ENCODE peak calls at places on chromosomes 2 and 18, in four cellular contexts. One of them, this sample, is unnamed.

GRCh38 chr18:68436485-68436884 is 278.4 kb downstream of the TMX3 start:
- DNase-seq in stimulated activated CD4-positive, alpha-beta T cell treated with anti-CD3 and anti-CD28 coated beads, TNF-alpha, amount 100 ng/mL, for 24 hours: no peak
- DNase-seq in MCF 10A: peak
- DNase-seq in cardiac fibroblast: peak
- DNase-seq in this sample: peak

GRCh38 chr18:57981629-57982028 is 62.4 kb upstream of the NEDD4L start:
- DNase-seq in MCF 10A: no peak
- DNase-seq in stimulated activated CD4-positive, alpha-beta T cell treated with anti-CD3 and anti-CD28 coated beads, TNF-alpha, amount 100 ng/mL, for 24 hours: no peak
- DNase-seq in cardiac fibroblast: no peak
- DNase-seq in this sample: no peak

GRCh38 chr18:23626451-23627279 is 36.0 kb downstream of the ANKRD29 start:
- DNase-seq in stimulated activated CD4-positive, alpha-beta T cell treated with anti-CD3 and anti-CD28 coated beads, TNF-alpha, amount 100 ng/mL, for 24 hours: no peak
- DNase-seq in cardiac fibroblast: peak
- DNase-seq in MCF 10A: peak
- DNase-seq in this sample: no peak

GRCh38 chr2:5368263-5368662 is 323.9 kb upstream of the SOX11 start:
- DNase-seq in stimulated activated CD4-positive, alpha-beta T cell treated with anti-CD3 and anti-CD28 coated beads, TNF-alpha, amount 100 ng/mL, for 24 hours: no peak
- DNase-seq in cardiac fibroblast: no peak
- DNase-seq in MCF 10A: no peak
- DNase-seq in this sample: no peak

GRCh38 chr2:198326431-198326830 is 522.0 kb downstream of the PLCL1 start:
- DNase-seq in cardiac fibroblast: no peak
- DNase-seq in stimulated activated CD4-positive, alpha-beta T cell treated with anti-CD3 and anti-CD28 coated beads, TNF-alpha, amount 100 ng/mL, for 24 hours: no peak
- DNase-seq in MCF 10A: no peak
- DNase-seq in this sample: no peak

GRCh38 chr2:136246086-136246669 is 128.2 kb upstream of the CXCR4 start:
- DNase-seq in stimulated activated CD4-positive, alpha-beta T cell treated with anti-CD3 and anti-CD28 coated beads, TNF-alpha, amount 100 ng/mL, for 24 hours: no peak
- DNase-seq in MCF 10A: peak
- DNase-seq in cardiac fibroblast: peak
- DNase-seq in this sample: no peak

GRCh38 chr2:70683455-70683854 is 84.5 kb downstream of the ADD2 start:
- DNase-seq in stimulated activated CD4-positive, alpha-beta T cell treated with anti-CD3 and anti-CD28 coated beads, TNF-alpha, amount 100 ng/mL, for 24 hours: no peak
- DNase-seq in cardiac fibroblast: no peak
- DNase-seq in MCF 10A: no peak
- DNase-seq in this sample: no peak

GRCh38 chr18:55337908-55338521 is 250.0 kb downstream of the TCF4 start:
- DNase-seq in MCF 10A: no peak
- DNase-seq in stimulated activated CD4-positive, alpha-beta T cell treated with anti-CD3 and anti-CD28 coated beads, TNF-alpha, amount 100 ng/mL, for 24 hours: no peak
- DNase-seq in cardiac fibroblast: peak
- DNase-seq in this sample: peak

GRCh38 chr2:73766349-73766748 is 13.6 kb downstream of the DUSP11 start:
- DNase-seq in stimulated activated CD4-positive, alpha-beta T cell treated with anti-CD3 and anti-CD28 coated beads, TNF-alpha, amount 100 ng/mL, for 24 hours: no peak
- DNase-seq in MCF 10A: no peak
- DNase-seq in cardiac fibroblast: no peak
- DNase-seq in this sample: no peak

GRCh38 chr2:74066491-74067203 is 81.1 kb downstream of the BOLA3 start:
- DNase-seq in cardiac fibroblast: no peak
- DNase-seq in stimulated activated CD4-positive, alpha-beta T cell treated with anti-CD3 and anti-CD28 coated beads, TNF-alpha, amount 100 ng/mL, for 24 hours: no peak
- DNase-seq in MCF 10A: no peak
- DNase-seq in this sample: no peak

GRCh38 chr18:1663879-1664705 is 759.4 kb downstream of the ADCYAP1 start:
- DNase-seq in cardiac fibroblast: peak
- DNase-seq in MCF 10A: peak
- DNase-seq in stimulated activated CD4-positive, alpha-beta T cell treated with anti-CD3 and anti-CD28 coated beads, TNF-alpha, amount 100 ng/mL, for 24 hours: peak
- DNase-seq in this sample: no peak

GRCh38 chr2:1645761-1646476 is 98.4 kb downstream of the PXDN start:
- DNase-seq in MCF 10A: no peak
- DNase-seq in cardiac fibroblast: no peak
- DNase-seq in stimulated activated CD4-positive, alpha-beta T cell treated with anti-CD3 and anti-CD28 coated beads, TNF-alpha, amount 100 ng/mL, for 24 hours: no peak
- DNase-seq in this sample: no peak

GRCh38 chr2:46098606-46099005 is 198.6 kb upstream of the EPAS1 start:
- DNase-seq in MCF 10A: peak
- DNase-seq in stimulated activated CD4-positive, alpha-beta T cell treated with anti-CD3 and anti-CD28 coated beads, TNF-alpha, amount 100 ng/mL, for 24 hours: no peak
- DNase-seq in cardiac fibroblast: peak
- DNase-seq in this sample: no peak

GRCh38 chr2:158923641-158924040 is 44.8 kb upstream of the TANC1 start:
- DNase-seq in MCF 10A: no peak
- DNase-seq in cardiac fibroblast: no peak
- DNase-seq in stimulated activated CD4-positive, alpha-beta T cell treated with anti-CD3 and anti-CD28 coated beads, TNF-alpha, amount 100 ng/mL, for 24 hours: no peak
- DNase-seq in this sample: no peak

GRCh38 chr2:36824281-36824680 is 127.8 kb downstream of the VIT start:
- DNase-seq in stimulated activated CD4-positive, alpha-beta T cell treated with anti-CD3 and anti-CD28 coated beads, TNF-alpha, amount 100 ng/mL, for 24 hours: no peak
- DNase-seq in MCF 10A: no peak
- DNase-seq in cardiac fibroblast: no peak
- DNase-seq in this sample: no peak

GRCh38 chr2:62349788-62350187 is 153.9 kb downstream of the B3GNT2 start:
- DNase-seq in cardiac fibroblast: no peak
- DNase-seq in MCF 10A: no peak
- DNase-seq in stimulated activated CD4-positive, alpha-beta T cell treated with anti-CD3 and anti-CD28 coated beads, TNF-alpha, amount 100 ng/mL, for 24 hours: no peak
- DNase-seq in this sample: no peak

GRCh38 chr2:33482518-33482917 is 6.1 kb downstream of the RASGRP3 start:
- DNase-seq in cardiac fibroblast: no peak
- DNase-seq in MCF 10A: no peak
- DNase-seq in stimulated activated CD4-positive, alpha-beta T cell treated with anti-CD3 and anti-CD28 coated beads, TNF-alpha, amount 100 ng/mL, for 24 hours: no peak
- DNase-seq in this sample: no peak

GRCh38 chr2:180707867-180708205 is 272.6 kb upstream of the UBE2E3 start:
- DNase-seq in cardiac fibroblast: peak
- DNase-seq in MCF 10A: peak
- DNase-seq in stimulated activated CD4-positive, alpha-beta T cell treated with anti-CD3 and anti-CD28 coated beads, TNF-alpha, amount 100 ng/mL, for 24 hours: no peak
- DNase-seq in this sample: no peak

GRCh38 chr2:174815524-174815923 is 51.3 kb upstream of the CHRNA1 start:
- DNase-seq in stimulated activated CD4-positive, alpha-beta T cell treated with anti-CD3 and anti-CD28 coated beads, TNF-alpha, amount 100 ng/mL, for 24 hours: no peak
- DNase-seq in cardiac fibroblast: no peak
- DNase-seq in MCF 10A: no peak
- DNase-seq in this sample: no peak

GRCh38 chr2:216804357-216805350 is 55.2 kb downstream of the TNP1 start:
- DNase-seq in MCF 10A: peak
- DNase-seq in stimulated activated CD4-positive, alpha-beta T cell treated with anti-CD3 and anti-CD28 coated beads, TNF-alpha, amount 100 ng/mL, for 24 hours: no peak
- DNase-seq in cardiac fibroblast: peak
- DNase-seq in this sample: no peak

GRCh38 chr18:39799010-39799409 is 2156.0 kb upstream of the PIK3C3 start:
- DNase-seq in MCF 10A: peak
- DNase-seq in stimulated activated CD4-positive, alpha-beta T cell treated with anti-CD3 and anti-CD28 coated beads, TNF-alpha, amount 100 ng/mL, for 24 hours: no peak
- DNase-seq in cardiac fibroblast: no peak
- DNase-seq in this sample: no peak

GRCh38 chr18:45652703-45653490 is 37.6 kb downstream of the SLC14A2 start:
- DNase-seq in stimulated activated CD4-positive, alpha-beta T cell treated with anti-CD3 and anti-CD28 coated beads, TNF-alpha, amount 100 ng/mL, for 24 hours: no peak
- DNase-seq in MCF 10A: no peak
- DNase-seq in cardiac fibroblast: peak
- DNase-seq in this sample: no peak

GRCh38 chr2:20900052-20900636 is 77.2 kb upstream of the LDAH start:
- DNase-seq in stimulated activated CD4-positive, alpha-beta T cell treated with anti-CD3 and anti-CD28 coated beads, TNF-alpha, amount 100 ng/mL, for 24 hours: no peak
- DNase-seq in cardiac fibroblast: no peak
- DNase-seq in MCF 10A: no peak
- DNase-seq in this sample: no peak

GRCh38 chr2:239596298-239596697 is 195.5 kb upstream of the HDAC4 start:
- DNase-seq in stimulated activated CD4-positive, alpha-beta T cell treated with anti-CD3 and anti-CD28 coated beads, TNF-alpha, amount 100 ng/mL, for 24 hours: no peak
- DNase-seq in MCF 10A: no peak
- DNase-seq in cardiac fibroblast: no peak
- DNase-seq in this sample: no peak

GRCh38 chr2:157839162-157839801 is 36.8 kb downstream of the ACVR1 start:
- DNase-seq in MCF 10A: peak
- DNase-seq in stimulated activated CD4-positive, alpha-beta T cell treated with anti-CD3 and anti-CD28 coated beads, TNF-alpha, amount 100 ng/mL, for 24 hours: no peak
- DNase-seq in cardiac fibroblast: peak
- DNase-seq in this sample: no peak

GRCh38 chr2:215375467-215375830 is 60.4 kb downstream of the FN1 start:
- DNase-seq in stimulated activated CD4-positive, alpha-beta T cell treated with anti-CD3 and anti-CD28 coated beads, TNF-alpha, amount 100 ng/mL, for 24 hours: no peak
- DNase-seq in MCF 10A: no peak
- DNase-seq in cardiac fibroblast: no peak
- DNase-seq in this sample: no peak

GRCh38 chr2:189698020-189698887 is 23.8 kb downstream of the ANKAR start:
- DNase-seq in cardiac fibroblast: peak
- DNase-seq in stimulated activated CD4-positive, alpha-beta T cell treated with anti-CD3 and anti-CD28 coated beads, TNF-alpha, amount 100 ng/mL, for 24 hours: no peak
- DNase-seq in MCF 10A: peak
- DNase-seq in this sample: no peak